ENCODE peak calls at places on chromosomes 11 and 22, in four cellular contexts. R is mesothelial cell of epicardium; K is CD4-positive, alpha-beta T cell; T is MCF 10A. O is an unnamed sample.

GRCh38 chr11:125649465-125650166 is 24.7 kb downstream of the CHEK1 start:
- DNase-seq in K (no peak), R (no peak), T (no peak), O (no peak)

GRCh38 chr11:215581-216037 is 8.1 kb downstream of the RIC8A start:
- DNase-seq in R (no peak), K (no peak), T (no peak), O (no peak)

GRCh38 chr11:14078941-14079522 is 116.5 kb downstream of the SPON1 start:
- DNase-seq in T (no peak), R (no peak), K (no peak), O (no peak)

GRCh38 chr11:77188323-77188911 is 60.4 kb downstream of the MYO7A start:
- DNase-seq in T (peak; percentile 83), R (peak; percentile 82), K (peak; percentile 47), O (peak; percentile 89)

GRCh38 chr11:82859746-82860145 is 40.5 kb downstream of the PRCP start:
- DNase-seq in K (no peak), R (no peak), T (no peak), O (no peak)

GRCh38 chr11:75432911-75433321 is at the start of gene KLHL35:
- DNase-seq in T (no peak), K (no peak), R (no peak), O (no peak)

GRCh38 chr22:48753381-48753730 is 1074.3 kb downstream of the BRD1 start:
- DNase-seq in K (no peak), R (peak; percentile 33), T (no peak), O (no peak)

GRCh38 chr11:93761910-93762309 is 20.4 kb downstream of the C11orf54 start:
- DNase-seq in T (no peak), K (no peak), R (no peak), O (no peak)

GRCh38 chr11:47399860-47400812 is 8.3 kb upstream of the SLC39A13 start:
- DNase-seq in T (no peak), R (no peak), K (no peak), O (peak; percentile 34)

GRCh38 chr22:46099740-46100139 is 50.6 kb upstream of the PPARA start:
- DNase-seq in T (no peak), R (no peak), K (no peak), O (no peak)

GRCh38 chr11:111978028-111978771 is 41.1 kb downstream of the DIXDC1 start:
- DNase-seq in T (peak; percentile 78), R (peak; percentile 54), K (no peak), O (no peak)

GRCh38 chr11:19524171-19524671 is 188.4 kb upstream of the NAV2 start:
- DNase-seq in R (peak; percentile 44), T (no peak), K (no peak), O (no peak)

GRCh38 chr11:112179601-112180000 is 4.3 kb downstream of the BCO2 start:
- DNase-seq in T (no peak), K (no peak), R (no peak), O (no peak)

GRCh38 chr11:2789791-2790580 is 90.2 kb upstream of the KCNQ1OT1 start:
- DNase-seq in R (peak; percentile 25), K (no peak), T (no peak), O (no peak)

GRCh38 chr11:130449996-130450419 is 1.6 kb downstream of the ADAMTS15 start:
- DNase-seq in R (peak; percentile 74), K (no peak), T (no peak), O (no peak)
- TF ChIP-seq CTCF in R (peak; percentile 46), K (no peak), T (no peak), O (no peak)

GRCh38 chr22:37259540-37260029 is 15.5 kb upstream of the RAC2 start:
- DNase-seq in T (peak; percentile 55), R (peak; percentile 49), K (no peak), O (no peak)

GRCh38 chr22:37258810-37259472 is 14.9 kb upstream of the RAC2 start:
- DNase-seq in T (no peak), R (no peak), K (no peak), O (no peak)

GRCh38 chr22:37256075-37256726 is 12.1 kb upstream of the RAC2 start:
- DNase-seq in T (no peak), K (no peak), R (no peak), O (no peak)

GRCh38 chr22:37260396-37260795 is 16.3 kb upstream of the RAC2 start:
- DNase-seq in T (no peak), K (no peak), R (no peak), O (no peak)

GRCh38 chr22:37258005-37258790 is 14.1 kb upstream of the RAC2 start:
- DNase-seq in R (no peak), T (no peak), K (no peak), O (no peak)
- TF ChIP-seq CTCF in R (no peak), T (no peak), K (no peak), O (no peak)

GRCh38 chr11:119481021-119481666 is 58.2 kb upstream of the THY1 start:
- DNase-seq in K (peak; percentile 62), R (peak; percentile 97), T (peak; percentile 80), O (peak; percentile 80)

GRCh38 chr11:119481667-119482400 is 58.9 kb upstream of the THY1 start:
- DNase-seq in K (no peak), T (no peak), R (no peak), O (no peak)

GRCh38 chr11:119480375-119481020 is 57.5 kb upstream of the THY1 start:
- DNase-seq in K (no peak), R (peak; percentile 35), T (no peak), O (no peak)

GRCh38 chr11:119478711-119479285 is 55.8 kb upstream of the THY1 start:
- DNase-seq in K (no peak), R (peak; percentile 19), T (no peak), O (no peak)

GRCh38 chr11:119479685-119480275 is 56.8 kb upstream of the THY1 start:
- DNase-seq in K (no peak), T (peak; percentile 8), R (peak; percentile 39), O (no peak)
- TF ChIP-seq CTCF in K (no peak), T (no peak), R (peak; percentile 57), O (peak; percentile 17)

GRCh38 chr11:70416881-70417280 is 18.6 kb downstream of the CTTN start:
- DNase-seq in K (no peak), T (no peak), R (no peak), O (no peak)

GRCh38 chr11:70414341-70415100 is 16.2 kb downstream of the CTTN start:
- DNase-seq in R (no peak), K (no peak), T (no peak), O (no peak)

GRCh38 chr11:70413151-70413550 is 14.8 kb downstream of the CTTN start:
- DNase-seq in T (no peak), R (no peak), K (no peak), O (no peak)

GRCh38 chr11:70415642-70416395 is 17.5 kb downstream of the CTTN start:
- DNase-seq in K (no peak), R (no peak), T (no peak), O (no peak)

DNA sequence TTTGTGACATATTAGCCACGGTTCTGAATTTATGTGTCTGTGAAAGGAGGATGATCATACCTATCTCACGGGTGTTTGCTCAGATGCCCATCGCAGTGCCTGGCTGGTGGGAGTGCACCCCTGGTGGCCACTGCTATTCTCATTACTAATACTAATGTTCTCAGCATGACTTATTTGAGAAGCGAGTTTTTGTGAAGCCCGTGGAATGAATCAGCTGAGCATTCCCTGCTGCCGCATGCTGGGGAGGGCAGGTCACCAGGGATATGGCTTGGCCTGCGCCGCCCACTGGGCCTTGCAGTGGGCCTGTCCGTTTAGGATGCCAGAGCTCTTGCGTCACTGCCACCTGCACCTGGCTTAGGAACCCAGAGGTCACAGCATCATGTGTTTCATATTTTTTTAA is 16.8 kb downstream of the CTTN start:
- DNase-seq in T (no peak), K (no peak), R (no peak), O (no peak)
- TF ChIP-seq CTCF in T (no peak), K (no peak), R (no peak), O (no peak)

GRCh38 chr11:66491315-66491935 is 11.2 kb downstream of the DPP3 start:
- DNase-seq in T (no peak), R (no peak), K (no peak), O (no peak)
- TF ChIP-seq CTCF in T (peak; percentile 46), R (peak; percentile 34), K (no peak), O (peak; percentile 32)

GRCh38 chr11:132028380-132029240 is 658.2 kb downstream of the NTM start:
- DNase-seq in T (no peak), K (no peak), R (peak; percentile 46), O (no peak)
- TF ChIP-seq CTCF in T (no peak), K (no peak), R (peak; percentile 61), O (no peak)

DNA sequence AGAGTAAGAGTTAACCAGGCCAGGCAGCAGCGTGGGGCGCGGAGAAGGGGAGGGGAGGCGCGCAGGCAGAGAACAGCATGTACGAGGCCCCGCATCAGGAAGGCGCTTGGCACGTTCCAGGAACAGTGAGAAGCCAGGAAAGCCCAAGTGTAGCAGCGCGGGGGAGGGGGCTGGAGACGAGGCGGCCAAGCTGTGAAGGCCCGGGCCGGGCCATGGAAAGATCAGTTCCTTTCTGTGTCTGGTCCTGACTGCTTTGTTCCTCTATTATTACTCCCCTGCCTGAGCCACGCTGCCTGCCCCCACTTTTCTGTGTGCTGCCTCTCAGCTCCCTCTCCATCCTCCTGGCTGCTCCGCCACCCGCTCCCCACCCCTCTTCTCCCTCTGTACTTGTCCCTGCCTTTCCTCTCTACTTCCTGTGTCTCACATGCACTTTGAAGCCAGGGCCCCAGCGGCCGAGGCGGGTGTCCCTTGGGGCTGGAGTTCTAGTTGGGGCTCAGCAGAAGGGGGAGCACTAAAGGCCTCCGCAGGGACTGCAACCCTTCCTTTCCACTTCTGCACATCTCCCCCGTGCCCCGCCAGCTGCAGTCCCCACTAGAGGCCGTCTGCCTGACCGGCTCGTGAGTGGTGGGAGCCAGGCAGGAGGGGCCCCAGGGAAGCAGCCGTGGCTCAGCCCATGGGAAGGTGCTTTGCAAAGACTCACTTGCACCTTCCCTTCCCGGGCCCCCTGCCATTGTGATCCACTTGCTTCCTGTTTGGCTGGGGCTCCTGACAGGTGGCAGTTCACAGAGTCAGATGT is 63.7 kb downstream of the PRDM11 start:
- DNase-seq in R (peak; percentile 72), T (no peak), K (no peak), O (no peak)
- TF ChIP-seq CTCF in R (no peak), T (no peak), K (no peak), O (no peak)

DNA sequence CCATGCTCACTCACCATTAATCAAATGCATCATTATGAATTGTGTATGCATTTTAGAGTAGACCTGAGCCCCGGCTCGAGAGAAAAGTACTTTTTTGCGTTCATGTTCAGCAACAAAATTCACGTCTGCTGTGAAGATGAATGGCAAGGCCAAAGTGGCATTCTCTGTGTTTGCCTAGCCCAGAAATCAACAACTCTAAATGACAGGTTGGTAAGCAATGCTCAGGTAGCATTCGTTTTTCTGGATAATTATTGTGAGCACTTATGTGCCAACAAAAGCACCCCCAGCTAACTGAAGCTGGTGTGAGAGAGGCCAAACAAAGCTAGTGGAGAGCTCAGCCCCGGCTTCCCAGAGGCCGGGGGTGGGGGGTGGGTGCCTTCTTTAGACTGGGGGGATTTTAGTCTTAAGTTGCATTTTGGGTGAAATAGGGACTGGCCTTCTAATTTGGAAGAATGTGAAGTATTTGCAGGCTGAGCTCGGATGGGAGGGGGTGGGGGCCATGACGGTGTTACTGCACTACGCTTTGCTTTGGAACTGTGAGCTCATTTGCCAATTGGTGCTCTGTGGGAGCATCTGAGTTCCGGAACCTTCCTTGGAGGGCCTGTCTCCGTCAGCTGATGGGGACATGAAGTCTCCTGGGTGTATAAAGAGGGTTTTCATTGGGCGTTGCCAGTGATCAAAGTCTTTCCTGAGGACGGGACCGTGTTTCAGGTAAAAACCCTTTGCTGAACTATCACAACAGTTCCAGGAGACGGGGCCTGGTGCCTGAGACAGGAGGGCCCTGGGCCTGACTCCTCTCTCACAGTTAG is 29.0 kb upstream of the ALX4 start:
- DNase-seq in K (no peak), R (no peak), T (no peak), O (no peak)
- TF ChIP-seq CTCF in K (no peak), R (no peak), T (no peak), O (no peak)